ENCODE peak calls at places on chromosome 13, in six cellular contexts. One of them, this sample, is unnamed.

GRCh38 chr13:96621634-96622033 is 372.6 kb downstream of the OXGR1 start:
- DNase-seq in neural progenitor cell: no peak
- DNase-seq in hepatocyte: no peak
- DNase-seq in NCI-H1092: no peak
- DNase-seq in esophagus squamous epithelium: no peak
- DNase-seq in skeletal muscle cell: no peak
- DNase-seq in this sample: no peak

GRCh38 chr13:41004875-41005693 is 14.0 kb downstream of the ELF1 start:
- DNase-seq in esophagus squamous epithelium: no peak
- DNase-seq in hepatocyte: no peak
- DNase-seq in neural progenitor cell: no peak
- DNase-seq in skeletal muscle cell: no peak
- DNase-seq in NCI-H1092: no peak
- DNase-seq in this sample: no peak

GRCh38 chr13:80680786-80681366 is 339.9 kb upstream of the SPRY2 start:
- DNase-seq in neural progenitor cell: no peak
- DNase-seq in esophagus squamous epithelium: no peak
- DNase-seq in NCI-H1092: no peak
- DNase-seq in skeletal muscle cell: no peak
- DNase-seq in hepatocyte: no peak
- DNase-seq in this sample: no peak

GRCh38 chr13:80010286-80010831 is 330.6 kb downstream of the SPRY2 start:
- DNase-seq in neural progenitor cell: no peak
- DNase-seq in NCI-H1092: peak; percentile 10
- DNase-seq in skeletal muscle cell: no peak
- DNase-seq in esophagus squamous epithelium: no peak
- DNase-seq in hepatocyte: no peak
- DNase-seq in this sample: no peak

GRCh38 chr13:102863590-102863989 is 17.8 kb downstream of the ERCC5 start:
- DNase-seq in hepatocyte: no peak
- DNase-seq in NCI-H1092: no peak
- DNase-seq in neural progenitor cell: no peak
- DNase-seq in esophagus squamous epithelium: no peak
- DNase-seq in skeletal muscle cell: no peak
- DNase-seq in this sample: no peak

GRCh38 chr13:113393572-113394503 is 29.9 kb upstream of the GRTP1 start:
- DNase-seq in NCI-H1092: peak; percentile 72
- DNase-seq in hepatocyte: peak; percentile 92
- DNase-seq in esophagus squamous epithelium: peak; percentile 21
- DNase-seq in neural progenitor cell: peak; percentile 94
- DNase-seq in skeletal muscle cell: no peak
- DNase-seq in this sample: no peak

GRCh38 chr13:91598655-91599054 is 200.2 kb downstream of the GPC5 start:
- DNase-seq in neural progenitor cell: no peak
- DNase-seq in skeletal muscle cell: no peak
- DNase-seq in esophagus squamous epithelium: no peak
- DNase-seq in hepatocyte: no peak
- DNase-seq in NCI-H1092: no peak
- DNase-seq in this sample: no peak

GRCh38 chr13:75495938-75496337 is 14.0 kb upstream of the TBC1D4 start:
- DNase-seq in neural progenitor cell: no peak
- DNase-seq in esophagus squamous epithelium: no peak
- DNase-seq in NCI-H1092: no peak
- DNase-seq in skeletal muscle cell: no peak
- DNase-seq in hepatocyte: no peak
- DNase-seq in this sample: no peak

GRCh38 chr13:113930711-113931637 is 42.9 kb downstream of the C13orf46 start:
- DNase-seq in esophagus squamous epithelium: no peak
- DNase-seq in NCI-H1092: no peak
- DNase-seq in hepatocyte: no peak
- DNase-seq in skeletal muscle cell: no peak
- DNase-seq in neural progenitor cell: no peak
- DNase-seq in this sample: no peak

GRCh38 chr13:45446181-45446580 is 18.6 kb upstream of the COG3 start:
- DNase-seq in NCI-H1092: no peak
- DNase-seq in neural progenitor cell: no peak
- DNase-seq in esophagus squamous epithelium: no peak
- DNase-seq in hepatocyte: no peak
- DNase-seq in skeletal muscle cell: no peak
- DNase-seq in this sample: no peak

GRCh38 chr13:42038661-42039456 is 9.6 kb upstream of the DGKH start:
- DNase-seq in neural progenitor cell: peak; percentile 17
- DNase-seq in esophagus squamous epithelium: no peak
- DNase-seq in NCI-H1092: no peak
- DNase-seq in skeletal muscle cell: no peak
- DNase-seq in hepatocyte: no peak
- DNase-seq in this sample: no peak

GRCh38 chr13:33204130-33204927 is 81.2 kb downstream of the STARD13 start:
- DNase-seq in skeletal muscle cell: peak; percentile 90
- DNase-seq in esophagus squamous epithelium: no peak
- DNase-seq in hepatocyte: peak; percentile 70
- DNase-seq in neural progenitor cell: no peak
- DNase-seq in NCI-H1092: no peak
- DNase-seq in this sample: no peak

GRCh38 chr13:110118106-110118505 is 188.9 kb downstream of the COL4A1 start:
- DNase-seq in skeletal muscle cell: no peak
- DNase-seq in esophagus squamous epithelium: no peak
- DNase-seq in neural progenitor cell: no peak
- DNase-seq in NCI-H1092: no peak
- DNase-seq in hepatocyte: no peak
- DNase-seq in this sample: no peak

GRCh38 chr13:105050696-105051095 is 1484.8 kb downstream of the EFNB2 start:
- DNase-seq in neural progenitor cell: no peak
- DNase-seq in esophagus squamous epithelium: no peak
- DNase-seq in hepatocyte: no peak
- DNase-seq in skeletal muscle cell: no peak
- DNase-seq in NCI-H1092: no peak
- DNase-seq in this sample: no peak

GRCh38 chr13:78881054-78881453 is 222.1 kb upstream of the OBI1 start:
- DNase-seq in esophagus squamous epithelium: no peak
- DNase-seq in neural progenitor cell: no peak
- DNase-seq in skeletal muscle cell: no peak
- DNase-seq in NCI-H1092: peak; percentile 91
- DNase-seq in hepatocyte: no peak
- DNase-seq in this sample: no peak

GRCh38 chr13:43220873-43221578 is 197.6 kb downstream of the DNAJC15 start:
- DNase-seq in esophagus squamous epithelium: no peak
- DNase-seq in hepatocyte: no peak
- DNase-seq in neural progenitor cell: no peak
- DNase-seq in NCI-H1092: no peak
- DNase-seq in skeletal muscle cell: no peak
- DNase-seq in this sample: no peak

GRCh38 chr13:97367427-97367826 is 66.5 kb upstream of the RAP2A start:
- DNase-seq in skeletal muscle cell: peak; percentile 19
- DNase-seq in hepatocyte: peak; percentile 42
- DNase-seq in esophagus squamous epithelium: no peak
- DNase-seq in neural progenitor cell: peak; percentile 59
- DNase-seq in NCI-H1092: no peak
- DNase-seq in this sample: no peak

GRCh38 chr13:27293873-27294515 is 23.4 kb downstream of the RASL11A start:
- DNase-seq in hepatocyte: no peak
- DNase-seq in skeletal muscle cell: no peak
- DNase-seq in neural progenitor cell: no peak
- DNase-seq in esophagus squamous epithelium: no peak
- DNase-seq in NCI-H1092: no peak
- DNase-seq in this sample: no peak

GRCh38 chr13:105611424-105611823 is 924.0 kb downstream of the EFNB2 start:
- DNase-seq in esophagus squamous epithelium: no peak
- DNase-seq in hepatocyte: no peak
- DNase-seq in skeletal muscle cell: peak; percentile 47
- DNase-seq in NCI-H1092: no peak
- DNase-seq in neural progenitor cell: no peak
- DNase-seq in this sample: no peak

GRCh38 chr13:53255795-53256194 is 227.2 kb downstream of the OLFM4 start:
- DNase-seq in NCI-H1092: no peak
- DNase-seq in esophagus squamous epithelium: no peak
- DNase-seq in hepatocyte: no peak
- DNase-seq in skeletal muscle cell: no peak
- DNase-seq in neural progenitor cell: no peak
- DNase-seq in this sample: no peak

GRCh38 chr13:49421391-49421790 is 22.5 kb downstream of the CAB39L start:
- DNase-seq in hepatocyte: peak; percentile 19
- DNase-seq in skeletal muscle cell: no peak
- DNase-seq in esophagus squamous epithelium: no peak
- DNase-seq in neural progenitor cell: peak; percentile 43
- DNase-seq in NCI-H1092: no peak
- DNase-seq in this sample: no peak

GRCh38 chr13:51797664-51798488 is 6.1 kb downstream of the DHRS12 start:
- DNase-seq in skeletal muscle cell: no peak
- DNase-seq in neural progenitor cell: peak; percentile 64
- DNase-seq in hepatocyte: peak; percentile 85
- DNase-seq in NCI-H1092: peak; percentile 38
- DNase-seq in esophagus squamous epithelium: no peak
- DNase-seq in this sample: no peak

GRCh38 chr13:43985437-43986051 is 105.8 kb downstream of the LACC1 start:
- DNase-seq in NCI-H1092: peak; percentile 49
- DNase-seq in neural progenitor cell: no peak
- DNase-seq in skeletal muscle cell: no peak
- DNase-seq in hepatocyte: no peak
- DNase-seq in esophagus squamous epithelium: no peak
- DNase-seq in this sample: no peak

GRCh38 chr13:20159646-20160345 is 1.1 kb downstream of the GJA3 start:
- DNase-seq in hepatocyte: no peak
- DNase-seq in neural progenitor cell: peak; percentile 51
- DNase-seq in skeletal muscle cell: no peak
- DNase-seq in esophagus squamous epithelium: no peak
- DNase-seq in NCI-H1092: no peak
- DNase-seq in this sample: no peak

GRCh38 chr13:61954092-61954491 is 538.4 kb upstream of the PCDH20 start:
- DNase-seq in NCI-H1092: no peak
- DNase-seq in hepatocyte: peak; percentile 19
- DNase-seq in neural progenitor cell: peak; percentile 39
- DNase-seq in esophagus squamous epithelium: no peak
- DNase-seq in skeletal muscle cell: peak; percentile 1
- DNase-seq in this sample: no peak

GRCh38 chr13:43031881-43032280 is 8.5 kb downstream of the DNAJC15 start:
- DNase-seq in hepatocyte: no peak
- DNase-seq in skeletal muscle cell: no peak
- DNase-seq in neural progenitor cell: no peak
- DNase-seq in NCI-H1092: no peak
- DNase-seq in esophagus squamous epithelium: no peak
- DNase-seq in this sample: no peak

GRCh38 chr13:27446986-27447583 is 3.3 kb downstream of the MTIF3 start:
- DNase-seq in neural progenitor cell: no peak
- DNase-seq in skeletal muscle cell: no peak
- DNase-seq in hepatocyte: no peak
- DNase-seq in esophagus squamous epithelium: no peak
- DNase-seq in NCI-H1092: no peak
- DNase-seq in this sample: no peak

GRCh38 chr13:74135306-74136088 is 1.3 kb upstream of the KLF12 start:
- DNase-seq in skeletal muscle cell: peak; percentile 62
- DNase-seq in NCI-H1092: peak; percentile 73
- DNase-seq in neural progenitor cell: peak; percentile 93
- DNase-seq in esophagus squamous epithelium: no peak
- DNase-seq in hepatocyte: peak; percentile 90
- DNase-seq in this sample: no peak

GRCh38 chr13:113547248-113547971 is 37.1 kb upstream of the TFDP1 start:
- DNase-seq in neural progenitor cell: no peak
- DNase-seq in NCI-H1092: no peak
- DNase-seq in esophagus squamous epithelium: no peak
- DNase-seq in skeletal muscle cell: no peak
- DNase-seq in hepatocyte: no peak
- DNase-seq in this sample: peak; percentile 64

GRCh38 chr13:39405107-39405506 is 197.9 kb downstream of the LHFPL6 start:
- DNase-seq in esophagus squamous epithelium: no peak
- DNase-seq in hepatocyte: no peak
- DNase-seq in neural progenitor cell: no peak
- DNase-seq in NCI-H1092: no peak
- DNase-seq in skeletal muscle cell: no peak
- DNase-seq in this sample: no peak

GRCh38 chr13:105338773-105339172 is 1196.7 kb downstream of the EFNB2 start:
- DNase-seq in hepatocyte: no peak
- DNase-seq in esophagus squamous epithelium: no peak
- DNase-seq in skeletal muscle cell: no peak
- DNase-seq in NCI-H1092: no peak
- DNase-seq in neural progenitor cell: no peak
- DNase-seq in this sample: no peak

GRCh38 chr13:57633950-57634828 is 2.6 kb downstream of the PCDH17 start:
- DNase-seq in hepatocyte: peak; percentile 17
- DNase-seq in skeletal muscle cell: no peak
- DNase-seq in neural progenitor cell: peak; percentile 24
- DNase-seq in NCI-H1092: no peak
- DNase-seq in esophagus squamous epithelium: no peak
- DNase-seq in this sample: no peak

GRCh38 chr13:78241278-78241919 is 322.8 kb upstream of the EDNRB start:
- DNase-seq in hepatocyte: peak; percentile 61
- DNase-seq in NCI-H1092: peak; percentile 69
- DNase-seq in skeletal muscle cell: peak; percentile 9
- DNase-seq in neural progenitor cell: peak; percentile 78
- DNase-seq in esophagus squamous epithelium: no peak
- DNase-seq in this sample: no peak

GRCh38 chr13:102724923-102725322 is 30.1 kb upstream of the METTL21C start:
- DNase-seq in skeletal muscle cell: no peak
- DNase-seq in hepatocyte: peak; percentile 22
- DNase-seq in neural progenitor cell: no peak
- DNase-seq in NCI-H1092: peak; percentile 27
- DNase-seq in esophagus squamous epithelium: no peak
- DNase-seq in this sample: no peak

GRCh38 chr13:112859817-112860190 is 109.2 kb upstream of the MCF2L start:
- DNase-seq in esophagus squamous epithelium: no peak
- DNase-seq in skeletal muscle cell: peak; percentile 29
- DNase-seq in NCI-H1092: no peak
- DNase-seq in hepatocyte: no peak
- DNase-seq in neural progenitor cell: no peak
- DNase-seq in this sample: no peak

GRCh38 chr13:114067381-114067885 is 65.0 kb downstream of the RASA3 start:
- DNase-seq in skeletal muscle cell: peak; percentile 48
- DNase-seq in neural progenitor cell: no peak
- DNase-seq in NCI-H1092: no peak
- DNase-seq in esophagus squamous epithelium: no peak
- DNase-seq in hepatocyte: no peak
- DNase-seq in this sample: no peak

GRCh38 chr13:80977168-80977567 is 636.2 kb upstream of the SPRY2 start:
- DNase-seq in esophagus squamous epithelium: no peak
- DNase-seq in hepatocyte: no peak
- DNase-seq in NCI-H1092: no peak
- DNase-seq in neural progenitor cell: no peak
- DNase-seq in skeletal muscle cell: no peak
- DNase-seq in this sample: no peak

GRCh38 chr13:98254541-98254940 is 77.5 kb upstream of the RNF113B start:
- DNase-seq in neural progenitor cell: no peak
- DNase-seq in NCI-H1092: no peak
- DNase-seq in hepatocyte: no peak
- DNase-seq in skeletal muscle cell: no peak
- DNase-seq in esophagus squamous epithelium: no peak
- DNase-seq in this sample: no peak

GRCh38 chr13:27619711-27620376 is 485 bp downstream of the LNX2 start:
- DNase-seq in hepatocyte: no peak
- DNase-seq in skeletal muscle cell: no peak
- DNase-seq in neural progenitor cell: no peak
- DNase-seq in NCI-H1092: no peak
- DNase-seq in esophagus squamous epithelium: no peak
- DNase-seq in this sample: peak; percentile 71

This sample was measured in ascending aorta.